ENCODE peak calls at places on chromosomes 6 and 20, in eight cellular contexts. U, R, Q, Y, Z, L, G and J are unnamed samples.

GRCh38 chr6:81130071-81130470 is 622.4 kb downstream of the TENT5A start:
- DNase-seq in Q (no peak), U (no peak), R (no peak), Z (no peak), Y (no peak), L (no peak), G (no peak), J (no peak)

GRCh38 chr6:166691199-166691598 is 64.1 kb upstream of the RPS6KA2 start:
- DNase-seq in R (no peak), Z (peak), U (no peak), Q (no peak), G (peak), L (no peak), Y (no peak), J (no peak)

GRCh38 chr6:118896339-118897136 is 2.6 kb downstream of the ASF1A start:
- DNase-seq in Z (no peak), L (no peak), Q (no peak), Y (peak), R (no peak), G (peak), U (no peak), J (no peak)

GRCh38 chr6:14153228-14153627 is 35.7 kb downstream of the CD83 start:
- DNase-seq in L (no peak), R (no peak), G (no peak), Q (no peak), Y (no peak), U (no peak), Z (no peak), J (no peak)

GRCh38 chr20:49385471-49385870 is 97.0 kb downstream of the KCNB1 start:
- DNase-seq in G (no peak), U (no peak), Y (peak), L (peak), R (no peak), Q (no peak), Z (no peak), J (no peak)

GRCh38 chr20:19920388-19921138 is 96.6 kb upstream of the NAA20 start:
- DNase-seq in Q (no peak), Y (no peak), R (no peak), U (no peak), Z (no peak), G (no peak), L (no peak), J (no peak)

GRCh38 chr6:23413327-23414203 is 712.5 kb upstream of the NRSN1 start:
- DNase-seq in L (no peak), Q (no peak), Z (no peak), Y (no peak), U (no peak), G (no peak), R (no peak), J (no peak)

GRCh38 chr6:13528232-13528631 is 40.8 kb upstream of the GFOD1 start:
- DNase-seq in R (no peak), U (no peak), Q (no peak), Y (no peak), G (no peak), Z (no peak), L (no peak), J (no peak)

GRCh38 chr6:150835620-150836019 is 29.9 kb upstream of the MTHFD1L start:
- DNase-seq in U (no peak), G (no peak), Z (no peak), L (no peak), Q (no peak), Y (no peak), R (no peak), J (no peak)

GRCh38 chr20:34220581-34220980 is 20.6 kb upstream of the ASIP start:
- DNase-seq in R (no peak), U (no peak), G (no peak), L (no peak), Z (no peak), Y (no peak), Q (no peak), J (no peak)

GRCh38 chr6:30881987-30882763 is 2.1 kb upstream of the DDR1 start:
- DNase-seq in L (peak), Y (peak), G (no peak), Z (no peak), R (no peak), U (no peak), Q (no peak), J (no peak)

GRCh38 chr6:135012349-135012748 is 42.3 kb downstream of the HBS1L start:
- DNase-seq in Z (no peak), G (no peak), U (no peak), L (no peak), Q (no peak), Y (no peak), R (no peak), J (no peak)

GRCh38 chr20:61639200-61639599 is 387.1 kb downstream of the CDH4 start:
- DNase-seq in G (no peak), R (no peak), Y (no peak), U (no peak), Z (no peak), Q (no peak), L (no peak), J (no peak)

GRCh38 chr6:16432075-16433032 is 194.0 kb downstream of the GMPR start:
- DNase-seq in U (no peak), Q (no peak), G (no peak), Y (no peak), Z (no peak), L (no peak), R (no peak), J (no peak)

GRCh38 chr6:36028887-36029324 is 1.3 kb downstream of the MAPK14 start:
- DNase-seq in U (peak), Y (peak), L (peak), G (peak), R (peak), Z (peak), Q (peak), J (peak)

GRCh38 chr6:162195441-162195840 is 532.1 kb downstream of the PRKN start:
- DNase-seq in G (no peak), R (no peak), Q (no peak), Z (no peak), Y (no peak), U (no peak), L (no peak), J (no peak)